ENCODE peak calls at places on chromosomes 7 and 10, in nine cellular contexts. One of them, this sample, is unnamed.

GRCh38 chr10:116001266-116001857 is 271.6 kb downstream of the GFRA1 start:
- DNase-seq in kidney epithelial cell: no peak
- DNase-seq in GM20000: no peak
- DNase-seq in GM13977: no peak
- DNase-seq in suprapubic skin: no peak
- DNase-seq in right lobe of liver: peak; percentile 64
- DNase-seq in cardiac fibroblast: no peak
- DNase-seq in mammary epithelial cell: no peak
- DNase-seq in brain microvascular endothelial cell: no peak
- DNase-seq in this sample: no peak

GRCh38 chr7:74002474-74003017 is 25.4 kb upstream of the ELN start:
- DNase-seq in mammary epithelial cell: peak; percentile 57
- DNase-seq in kidney epithelial cell: peak; percentile 54
- DNase-seq in suprapubic skin: no peak
- DNase-seq in cardiac fibroblast: peak; percentile 69
- DNase-seq in GM20000: no peak
- DNase-seq in right lobe of liver: no peak
- DNase-seq in brain microvascular endothelial cell: peak; percentile 56
- DNase-seq in GM13977: no peak
- DNase-seq in this sample: peak; percentile 66

GRCh38 chr10:120727001-120727400 is 124.2 kb upstream of the WDR11 start:
- DNase-seq in cardiac fibroblast: peak; percentile 66
- DNase-seq in mammary epithelial cell: no peak
- DNase-seq in brain microvascular endothelial cell: no peak
- DNase-seq in suprapubic skin: no peak
- DNase-seq in kidney epithelial cell: no peak
- DNase-seq in GM13977: no peak
- DNase-seq in GM20000: no peak
- DNase-seq in right lobe of liver: no peak
- DNase-seq in this sample: no peak

GRCh38 chr7:2478387-2478760 is 2.2 kb upstream of the GRIFIN start:
- DNase-seq in brain microvascular endothelial cell: no peak
- DNase-seq in kidney epithelial cell: no peak
- DNase-seq in suprapubic skin: no peak
- DNase-seq in right lobe of liver: peak; percentile 76
- DNase-seq in GM20000: no peak
- DNase-seq in mammary epithelial cell: no peak
- DNase-seq in cardiac fibroblast: peak; percentile 35
- DNase-seq in GM13977: no peak
- DNase-seq in this sample: peak; percentile 27

GRCh38 chr10:43190775-43191174 is 52.5 kb downstream of the CSGALNACT2 start:
- DNase-seq in GM13977: no peak
- DNase-seq in right lobe of liver: no peak
- DNase-seq in suprapubic skin: no peak
- DNase-seq in brain microvascular endothelial cell: peak; percentile 32
- DNase-seq in kidney epithelial cell: no peak
- DNase-seq in cardiac fibroblast: no peak
- DNase-seq in mammary epithelial cell: peak; percentile 12
- DNase-seq in GM20000: no peak
- DNase-seq in this sample: no peak

GRCh38 chr10:27760867-27761266 is 15.2 kb upstream of the MKX start:
- DNase-seq in suprapubic skin: no peak
- DNase-seq in kidney epithelial cell: no peak
- DNase-seq in right lobe of liver: no peak
- DNase-seq in GM20000: no peak
- DNase-seq in brain microvascular endothelial cell: no peak
- DNase-seq in mammary epithelial cell: no peak
- DNase-seq in GM13977: no peak
- DNase-seq in cardiac fibroblast: no peak
- DNase-seq in this sample: no peak

GRCh38 chr10:19783721-19784120 is 32.5 kb upstream of the PLXDC2 start:
- DNase-seq in GM20000: no peak
- DNase-seq in brain microvascular endothelial cell: no peak
- DNase-seq in suprapubic skin: no peak
- DNase-seq in right lobe of liver: no peak
- DNase-seq in kidney epithelial cell: no peak
- DNase-seq in cardiac fibroblast: no peak
- DNase-seq in mammary epithelial cell: no peak
- DNase-seq in GM13977: no peak
- DNase-seq in this sample: no peak

GRCh38 chr7:116570306-116570705 is 45.5 kb downstream of the CAV1 start:
- DNase-seq in GM20000: no peak
- DNase-seq in brain microvascular endothelial cell: no peak
- DNase-seq in mammary epithelial cell: peak; percentile 25
- DNase-seq in kidney epithelial cell: no peak
- DNase-seq in suprapubic skin: no peak
- DNase-seq in right lobe of liver: no peak
- DNase-seq in cardiac fibroblast: no peak
- DNase-seq in GM13977: no peak
- DNase-seq in this sample: no peak

GRCh38 chr10:50325449-50326188 is 74.3 kb upstream of the ASAH2 start:
- DNase-seq in brain microvascular endothelial cell: peak; percentile 94
- DNase-seq in kidney epithelial cell: peak; percentile 89
- DNase-seq in suprapubic skin: peak; percentile 79
- DNase-seq in cardiac fibroblast: peak; percentile 95
- DNase-seq in GM13977: peak; percentile 53
- DNase-seq in mammary epithelial cell: peak; percentile 95
- DNase-seq in right lobe of liver: no peak
- DNase-seq in GM20000: peak; percentile 52
- DNase-seq in this sample: peak; percentile 93

GRCh38 chr10:131703527-131703926 is 197.3 kb upstream of the PPP2R2D start:
- DNase-seq in kidney epithelial cell: no peak
- DNase-seq in suprapubic skin: peak; percentile 26
- DNase-seq in mammary epithelial cell: no peak
- DNase-seq in GM20000: no peak
- DNase-seq in right lobe of liver: peak; percentile 21
- DNase-seq in cardiac fibroblast: no peak
- DNase-seq in GM13977: no peak
- DNase-seq in brain microvascular endothelial cell: no peak
- DNase-seq in this sample: no peak
- TF ChIP-seq CTCF in kidney epithelial cell: no peak
- TF ChIP-seq CTCF in suprapubic skin: no peak
- TF ChIP-seq CTCF in mammary epithelial cell: no peak
- TF ChIP-seq CTCF in GM20000: no peak
- TF ChIP-seq CTCF in right lobe of liver: no peak
- TF ChIP-seq CTCF in cardiac fibroblast: no peak
- TF ChIP-seq CTCF in GM13977: no peak
- TF ChIP-seq CTCF in brain microvascular endothelial cell: no peak
- TF ChIP-seq CTCF in this sample: no peak

GRCh38 chr10:78264361-78264760 is 230.7 kb downstream of the RPS24 start:
- DNase-seq in GM20000: no peak
- DNase-seq in kidney epithelial cell: no peak
- DNase-seq in suprapubic skin: no peak
- DNase-seq in brain microvascular endothelial cell: no peak
- DNase-seq in GM13977: no peak
- DNase-seq in cardiac fibroblast: no peak
- DNase-seq in right lobe of liver: no peak
- DNase-seq in mammary epithelial cell: no peak
- DNase-seq in this sample: no peak
- TF ChIP-seq CTCF in GM20000: no peak
- TF ChIP-seq CTCF in kidney epithelial cell: no peak
- TF ChIP-seq CTCF in suprapubic skin: no peak
- TF ChIP-seq CTCF in brain microvascular endothelial cell: no peak
- TF ChIP-seq CTCF in GM13977: no peak
- TF ChIP-seq CTCF in cardiac fibroblast: no peak
- TF ChIP-seq CTCF in right lobe of liver: no peak
- TF ChIP-seq CTCF in mammary epithelial cell: no peak
- TF ChIP-seq CTCF in this sample: no peak

GRCh38 chr7:130958846-130959245 is 224.8 kb upstream of the KLF14 start:
- DNase-seq in kidney epithelial cell: no peak
- DNase-seq in cardiac fibroblast: no peak
- DNase-seq in brain microvascular endothelial cell: no peak
- DNase-seq in mammary epithelial cell: no peak
- DNase-seq in GM13977: no peak
- DNase-seq in suprapubic skin: no peak
- DNase-seq in GM20000: no peak
- DNase-seq in right lobe of liver: no peak
- DNase-seq in this sample: no peak

GRCh38 chr7:130961128-130961601 is 227.2 kb upstream of the KLF14 start:
- DNase-seq in cardiac fibroblast: peak; percentile 59
- DNase-seq in suprapubic skin: no peak
- DNase-seq in brain microvascular endothelial cell: peak; percentile 28
- DNase-seq in mammary epithelial cell: peak; percentile 96
- DNase-seq in GM20000: peak; percentile 62
- DNase-seq in GM13977: peak; percentile 63
- DNase-seq in kidney epithelial cell: no peak
- DNase-seq in right lobe of liver: no peak
- DNase-seq in this sample: peak; percentile 91

GRCh38 chr7:130960208-130960988 is 226.4 kb upstream of the KLF14 start:
- DNase-seq in kidney epithelial cell: peak; percentile 99
- DNase-seq in mammary epithelial cell: peak; percentile 94
- DNase-seq in cardiac fibroblast: peak; percentile 97
- DNase-seq in suprapubic skin: no peak
- DNase-seq in right lobe of liver: no peak
- DNase-seq in GM20000: peak; percentile 35
- DNase-seq in brain microvascular endothelial cell: peak; percentile 97
- DNase-seq in GM13977: peak; percentile 35
- DNase-seq in this sample: peak; percentile 96

GRCh38 chr7:130957722-130958360 is 223.8 kb upstream of the KLF14 start:
- DNase-seq in cardiac fibroblast: no peak
- DNase-seq in brain microvascular endothelial cell: no peak
- DNase-seq in right lobe of liver: no peak
- DNase-seq in kidney epithelial cell: no peak
- DNase-seq in GM13977: no peak
- DNase-seq in GM20000: no peak
- DNase-seq in suprapubic skin: no peak
- DNase-seq in mammary epithelial cell: no peak
- DNase-seq in this sample: no peak

GRCh38 chr7:130959743-130960207 is 225.8 kb upstream of the KLF14 start:
- DNase-seq in right lobe of liver: no peak
- DNase-seq in mammary epithelial cell: peak; percentile 71
- DNase-seq in suprapubic skin: no peak
- DNase-seq in GM13977: no peak
- DNase-seq in kidney epithelial cell: no peak
- DNase-seq in brain microvascular endothelial cell: peak; percentile 83
- DNase-seq in GM20000: no peak
- DNase-seq in cardiac fibroblast: peak; percentile 80
- DNase-seq in this sample: peak; percentile 88
- TF ChIP-seq CTCF in right lobe of liver: no peak
- TF ChIP-seq CTCF in mammary epithelial cell: peak; percentile 61
- TF ChIP-seq CTCF in suprapubic skin: no peak
- TF ChIP-seq CTCF in GM13977: peak; percentile 56
- TF ChIP-seq CTCF in kidney epithelial cell: peak; percentile 55
- TF ChIP-seq CTCF in brain microvascular endothelial cell: peak; percentile 76
- TF ChIP-seq CTCF in GM20000: peak; percentile 52
- TF ChIP-seq CTCF in cardiac fibroblast: peak; percentile 54
- TF ChIP-seq CTCF in this sample: peak; percentile 66

GRCh38 chr7:24982917-24983316 is 2.9 kb upstream of the OSBPL3 start:
- DNase-seq in GM20000: no peak
- DNase-seq in GM13977: no peak
- DNase-seq in kidney epithelial cell: no peak
- DNase-seq in right lobe of liver: no peak
- DNase-seq in brain microvascular endothelial cell: no peak
- DNase-seq in cardiac fibroblast: no peak
- DNase-seq in suprapubic skin: no peak
- DNase-seq in mammary epithelial cell: no peak
- DNase-seq in this sample: no peak
- TF ChIP-seq CTCF in GM20000: peak; percentile 5
- TF ChIP-seq CTCF in GM13977: peak; percentile 35
- TF ChIP-seq CTCF in kidney epithelial cell: peak; percentile 17
- TF ChIP-seq CTCF in right lobe of liver: no peak
- TF ChIP-seq CTCF in brain microvascular endothelial cell: peak; percentile 54
- TF ChIP-seq CTCF in cardiac fibroblast: peak; percentile 35
- TF ChIP-seq CTCF in suprapubic skin: no peak
- TF ChIP-seq CTCF in mammary epithelial cell: peak; percentile 47
- TF ChIP-seq CTCF in this sample: peak; percentile 26